ENCODE peak calls at places on chromosomes 3 and 15, in four cellular contexts. One of them, this sample, is unnamed.

GRCh38 chr3:60056394-60056793 is 1006.6 kb upstream of the CFAP20DC start:
- DNase-seq in IMR-90: no peak
- DNase-seq in neuronal stem cell: no peak
- DNase-seq in mesenchymal stem cell: no peak
- DNase-seq in this sample: no peak

GRCh38 chr15:36363335-36363734 is 216.1 kb upstream of the CDIN1 start:
- DNase-seq in IMR-90: peak
- DNase-seq in neuronal stem cell: no peak
- DNase-seq in mesenchymal stem cell: peak
- DNase-seq in this sample: peak

GRCh38 chr3:49775538-49775937 is 10.8 kb downstream of the IP6K1 start:
- DNase-seq in IMR-90: no peak
- DNase-seq in neuronal stem cell: no peak
- DNase-seq in mesenchymal stem cell: no peak
- DNase-seq in this sample: no peak

GRCh38 chr3:44782891-44783290 is 21.3 kb downstream of the KIF15 start:
- DNase-seq in IMR-90: no peak
- DNase-seq in neuronal stem cell: no peak
- DNase-seq in mesenchymal stem cell: no peak
- DNase-seq in this sample: no peak

GRCh38 chr3:51385621-51386091 is 565 bp downstream of the MANF start:
- DNase-seq in IMR-90: no peak
- DNase-seq in neuronal stem cell: no peak
- DNase-seq in mesenchymal stem cell: peak
- DNase-seq in this sample: no peak

GRCh38 chr3:41317298-41317697 is 118.0 kb downstream of the CTNNB1 start:
- DNase-seq in IMR-90: no peak
- DNase-seq in neuronal stem cell: no peak
- DNase-seq in mesenchymal stem cell: no peak
- DNase-seq in this sample: no peak

GRCh38 chr3:123618768-123619484 is 34.1 kb upstream of the HACD2 start:
- DNase-seq in IMR-90: peak
- DNase-seq in neuronal stem cell: no peak
- DNase-seq in mesenchymal stem cell: no peak
- DNase-seq in this sample: no peak

GRCh38 chr15:39181348-39181747 is 399.5 kb upstream of the THBS1 start:
- DNase-seq in IMR-90: no peak
- DNase-seq in neuronal stem cell: no peak
- DNase-seq in mesenchymal stem cell: no peak
- DNase-seq in this sample: no peak

GRCh38 chr3:99865321-99865720 is 47.7 kb downstream of the CMSS1 start:
- DNase-seq in IMR-90: peak
- DNase-seq in neuronal stem cell: no peak
- DNase-seq in mesenchymal stem cell: no peak
- DNase-seq in this sample: no peak

GRCh38 chr3:140597792-140598191 is 80.1 kb upstream of the TRIM42 start:
- DNase-seq in IMR-90: no peak
- DNase-seq in neuronal stem cell: no peak
- DNase-seq in mesenchymal stem cell: no peak
- DNase-seq in this sample: no peak

GRCh38 chr3:107934808-107935207 is 156.0 kb downstream of the CD47 start:
- DNase-seq in IMR-90: no peak
- DNase-seq in neuronal stem cell: no peak
- DNase-seq in mesenchymal stem cell: no peak
- DNase-seq in this sample: no peak

GRCh38 chr15:60091150-60091549 is 87.0 kb downstream of the FOXB1 start:
- DNase-seq in IMR-90: peak
- DNase-seq in neuronal stem cell: no peak
- DNase-seq in mesenchymal stem cell: peak
- DNase-seq in this sample: no peak

GRCh38 chr3:159280792-159281191 is 478.9 kb downstream of the MFSD1 start:
- DNase-seq in IMR-90: no peak
- DNase-seq in neuronal stem cell: no peak
- DNase-seq in mesenchymal stem cell: no peak
- DNase-seq in this sample: no peak

GRCh38 chr3:11552289-11553264 is 91.1 kb downstream of the VGLL4 start:
- DNase-seq in IMR-90: no peak
- DNase-seq in neuronal stem cell: no peak
- DNase-seq in mesenchymal stem cell: no peak
- DNase-seq in this sample: no peak

GRCh38 chr15:94235041-94235440 is 3.7 kb downstream of the MCTP2 start:
- DNase-seq in IMR-90: no peak
- DNase-seq in neuronal stem cell: no peak
- DNase-seq in mesenchymal stem cell: no peak
- DNase-seq in this sample: no peak

GRCh38 chr3:169340055-169340454 is 323.5 kb downstream of the MECOM start:
- DNase-seq in IMR-90: no peak
- DNase-seq in neuronal stem cell: no peak
- DNase-seq in mesenchymal stem cell: no peak
- DNase-seq in this sample: no peak

GRCh38 chr15:51134416-51135199 is 39.9 kb upstream of the TNFAIP8L3 start:
- DNase-seq in IMR-90: no peak
- DNase-seq in neuronal stem cell: no peak
- DNase-seq in mesenchymal stem cell: no peak
- DNase-seq in this sample: no peak

GRCh38 chr3:62647711-62648110 is 227.5 kb downstream of the CADPS start:
- DNase-seq in IMR-90: no peak
- DNase-seq in neuronal stem cell: no peak
- DNase-seq in mesenchymal stem cell: no peak
- DNase-seq in this sample: no peak

GRCh38 chr15:45666119-45666875 is 31.5 kb downstream of the SQOR start:
- DNase-seq in IMR-90: no peak
- DNase-seq in neuronal stem cell: no peak
- DNase-seq in mesenchymal stem cell: no peak
- DNase-seq in this sample: no peak

GRCh38 chr3:122748347-122748746 is 45.3 kb downstream of the HSPBAP1 start:
- DNase-seq in IMR-90: no peak
- DNase-seq in neuronal stem cell: no peak
- DNase-seq in mesenchymal stem cell: no peak
- DNase-seq in this sample: no peak

GRCh38 chr3:20056727-20057611 is 16.7 kb downstream of the KAT2B start:
- DNase-seq in IMR-90: peak
- DNase-seq in neuronal stem cell: no peak
- DNase-seq in mesenchymal stem cell: peak
- DNase-seq in this sample: no peak

GRCh38 chr15:77546050-77546501 is 86.6 kb downstream of the LINGO1 start:
- DNase-seq in IMR-90: peak
- DNase-seq in neuronal stem cell: no peak
- DNase-seq in mesenchymal stem cell: peak
- DNase-seq in this sample: peak

GRCh38 chr3:196632033-196632751 is 7.3 kb upstream of the NRROS start:
- DNase-seq in IMR-90: peak
- DNase-seq in neuronal stem cell: peak
- DNase-seq in mesenchymal stem cell: peak
- DNase-seq in this sample: peak

GRCh38 chr3:132343018-132343612 is 25.9 kb downstream of the ACP3 start:
- DNase-seq in IMR-90: peak
- DNase-seq in neuronal stem cell: peak
- DNase-seq in mesenchymal stem cell: peak
- DNase-seq in this sample: peak

GRCh38 chr15:57541805-57542504 is 49.7 kb upstream of the MYZAP start:
- DNase-seq in IMR-90: peak
- DNase-seq in neuronal stem cell: peak
- DNase-seq in mesenchymal stem cell: peak
- DNase-seq in this sample: peak

GRCh38 chr15:97177135-97177704 is 783.3 kb upstream of the ARRDC4 start:
- DNase-seq in IMR-90: no peak
- DNase-seq in neuronal stem cell: no peak
- DNase-seq in mesenchymal stem cell: peak
- DNase-seq in this sample: peak

GRCh38 chr3:141618103-141618502 is 120.0 kb upstream of the RNF7 start:
- DNase-seq in IMR-90: no peak
- DNase-seq in neuronal stem cell: no peak
- DNase-seq in mesenchymal stem cell: no peak
- DNase-seq in this sample: no peak

GRCh38 chr3:141321109-141321497 is 47.2 kb upstream of the ZBTB38 start:
- DNase-seq in IMR-90: peak
- DNase-seq in neuronal stem cell: no peak
- DNase-seq in mesenchymal stem cell: peak
- DNase-seq in this sample: no peak

GRCh38 chr15:30046414-30046813 is 36.3 kb upstream of the GOLGA8J start:
- DNase-seq in IMR-90: no peak
- DNase-seq in neuronal stem cell: no peak
- DNase-seq in mesenchymal stem cell: no peak
- DNase-seq in this sample: no peak

GRCh38 chr3:138300657-138301056 is 29.0 kb downstream of the NME9 start:
- DNase-seq in IMR-90: no peak
- DNase-seq in neuronal stem cell: no peak
- DNase-seq in mesenchymal stem cell: no peak
- DNase-seq in this sample: no peak

GRCh38 chr3:16816048-16816780 is 68.5 kb upstream of the PLCL2 start:
- DNase-seq in IMR-90: no peak
- DNase-seq in neuronal stem cell: no peak
- DNase-seq in mesenchymal stem cell: no peak
- DNase-seq in this sample: no peak

GRCh38 chr15:60795889-60796288 is 316.9 kb upstream of the ICE2 start:
- DNase-seq in IMR-90: no peak
- DNase-seq in neuronal stem cell: no peak
- DNase-seq in mesenchymal stem cell: no peak
- DNase-seq in this sample: no peak

GRCh38 chr15:82165948-82166376 is 96.6 kb downstream of the EFL1 start:
- DNase-seq in IMR-90: peak
- DNase-seq in neuronal stem cell: no peak
- DNase-seq in mesenchymal stem cell: peak
- DNase-seq in this sample: no peak

GRCh38 chr15:76038512-76038911 is 21.3 kb upstream of the TMEM266 start:
- DNase-seq in IMR-90: no peak
- DNase-seq in neuronal stem cell: no peak
- DNase-seq in mesenchymal stem cell: no peak
- DNase-seq in this sample: no peak

GRCh38 chr15:69979269-69979668 is 118.4 kb downstream of the TLE3 start:
- DNase-seq in IMR-90: peak
- DNase-seq in neuronal stem cell: no peak
- DNase-seq in mesenchymal stem cell: peak
- DNase-seq in this sample: peak

GRCh38 chr3:178880274-178880673 is 191.3 kb downstream of the ZMAT3 start:
- DNase-seq in IMR-90: no peak
- DNase-seq in neuronal stem cell: no peak
- DNase-seq in mesenchymal stem cell: no peak
- DNase-seq in this sample: peak

GRCh38 chr3:162353414-162353813 is 856.8 kb downstream of the OTOL1 start:
- DNase-seq in IMR-90: no peak
- DNase-seq in neuronal stem cell: no peak
- DNase-seq in mesenchymal stem cell: no peak
- DNase-seq in this sample: no peak

GRCh38 chr3:65508743-65509422 is 529.8 kb downstream of the MAGI1 start:
- DNase-seq in IMR-90: no peak
- DNase-seq in neuronal stem cell: no peak
- DNase-seq in mesenchymal stem cell: no peak
- DNase-seq in this sample: peak
- H2BK120ac ChIP-seq in IMR-90: no peak
- H2BK120ac ChIP-seq in neuronal stem cell: no peak
- H2BK120ac ChIP-seq in mesenchymal stem cell: no peak
- H2BK120ac ChIP-seq in this sample: no peak

DNA sequence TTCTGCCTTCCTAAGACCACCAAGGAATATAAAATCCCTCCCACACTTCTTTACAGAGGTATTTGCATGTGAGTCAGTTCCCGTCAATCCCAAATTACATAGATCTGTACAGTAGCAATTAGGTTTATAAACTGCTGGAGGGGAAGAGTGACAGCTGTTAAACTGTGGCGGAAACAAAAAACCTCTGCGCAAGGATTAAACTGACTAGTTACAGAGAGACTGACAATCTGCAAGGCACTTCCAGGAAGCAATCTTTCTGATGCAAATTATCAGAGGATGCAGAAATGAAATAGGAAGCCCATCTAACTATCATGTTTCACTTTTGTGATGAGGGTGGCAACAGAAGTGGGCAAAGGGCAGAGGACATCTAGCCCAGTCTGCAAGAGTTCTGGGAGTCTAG is 150.4 kb downstream of the RTP4 start:
- DNase-seq in IMR-90: no peak
- DNase-seq in neuronal stem cell: no peak
- DNase-seq in mesenchymal stem cell: no peak
- DNase-seq in this sample: peak
- H2BK120ac ChIP-seq in IMR-90: no peak
- H2BK120ac ChIP-seq in neuronal stem cell: no peak
- H2BK120ac ChIP-seq in mesenchymal stem cell: no peak
- H2BK120ac ChIP-seq in this sample: peak

GRCh38 chr15:99124641-99125040 is 19.8 kb downstream of the SYNM start:
- DNase-seq in IMR-90: no peak
- DNase-seq in neuronal stem cell: no peak
- DNase-seq in mesenchymal stem cell: no peak
- DNase-seq in this sample: no peak
- H2BK120ac ChIP-seq in IMR-90: peak
- H2BK120ac ChIP-seq in neuronal stem cell: peak
- H2BK120ac ChIP-seq in mesenchymal stem cell: peak
- H2BK120ac ChIP-seq in this sample: peak

GRCh38 chr15:67384761-67385160 is 130.2 kb downstream of the IQCH start:
- DNase-seq in IMR-90: no peak
- DNase-seq in neuronal stem cell: no peak
- DNase-seq in mesenchymal stem cell: no peak
- DNase-seq in this sample: no peak
- H2BK120ac ChIP-seq in IMR-90: no peak
- H2BK120ac ChIP-seq in neuronal stem cell: no peak
- H2BK120ac ChIP-seq in mesenchymal stem cell: no peak
- H2BK120ac ChIP-seq in this sample: no peak

GRCh38 chr3:53749428-53749827 is 96.8 kb downstream of the CHDH start:
- DNase-seq in IMR-90: no peak
- DNase-seq in neuronal stem cell: no peak
- DNase-seq in mesenchymal stem cell: no peak
- DNase-seq in this sample: no peak
- H2BK120ac ChIP-seq in IMR-90: no peak
- H2BK120ac ChIP-seq in neuronal stem cell: no peak
- H2BK120ac ChIP-seq in mesenchymal stem cell: no peak
- H2BK120ac ChIP-seq in this sample: no peak

DNA sequence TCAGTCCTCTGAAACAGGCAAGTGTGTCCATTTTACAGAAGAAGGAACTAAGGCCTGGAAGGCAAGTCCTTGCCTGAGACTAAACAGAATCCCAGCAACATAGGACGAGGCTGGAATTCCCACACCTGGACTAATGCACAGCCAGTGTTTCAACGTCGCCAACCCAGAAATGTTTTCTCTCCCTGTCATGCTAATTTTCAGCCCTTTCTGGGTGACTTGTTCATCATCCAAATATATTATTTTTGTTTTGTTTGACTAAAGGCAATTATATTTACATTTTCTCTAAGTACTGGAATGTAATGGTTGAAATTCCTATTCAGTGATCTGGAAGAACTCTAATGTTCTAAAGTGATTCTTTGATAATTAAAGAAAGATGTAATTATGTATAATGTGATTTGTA is 51.8 kb downstream of the BTD start:
- DNase-seq in IMR-90: peak
- DNase-seq in neuronal stem cell: no peak
- DNase-seq in mesenchymal stem cell: no peak
- DNase-seq in this sample: no peak
- H2BK120ac ChIP-seq in IMR-90: peak
- H2BK120ac ChIP-seq in neuronal stem cell: no peak
- H2BK120ac ChIP-seq in mesenchymal stem cell: no peak
- H2BK120ac ChIP-seq in this sample: no peak

DNA sequence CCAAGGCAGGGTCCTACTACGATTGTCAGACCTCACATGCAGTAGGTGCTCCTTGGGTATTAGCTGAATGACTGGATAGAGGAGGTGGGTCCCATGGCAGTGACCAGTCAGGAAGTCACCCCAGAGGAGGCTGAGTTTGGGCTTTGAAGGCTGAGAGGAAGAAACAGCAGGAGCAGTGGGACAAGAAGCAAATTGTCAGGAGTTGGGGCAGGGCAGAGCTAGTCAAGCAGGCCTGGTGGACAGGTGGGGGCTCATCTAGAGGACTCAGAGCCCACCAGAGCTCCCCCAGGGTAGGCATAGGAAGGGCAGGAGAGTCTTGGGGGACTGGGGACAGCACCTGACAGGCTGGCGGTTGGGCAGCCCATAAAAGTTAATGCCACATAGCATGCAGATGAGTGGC is 3.1 kb downstream of the NBEAL2 start:
- DNase-seq in IMR-90: no peak
- DNase-seq in neuronal stem cell: no peak
- DNase-seq in mesenchymal stem cell: no peak
- DNase-seq in this sample: no peak
- H2BK120ac ChIP-seq in IMR-90: no peak
- H2BK120ac ChIP-seq in neuronal stem cell: no peak
- H2BK120ac ChIP-seq in mesenchymal stem cell: no peak
- H2BK120ac ChIP-seq in this sample: no peak

This sample was measured in mesendoderm.